ENCODE peak calls at places on chromosomes 3 and 15, in seven cellular contexts. T is HCT116, B is K562, I is GM12878, X is HepG2, G is SK-N-SH, R is H1. A is an unnamed sample. For H3K4me1, the result is how much of the 10 kb centered on the place peaks cover.

GRCh38 chr15:48541659-48542334 is 103.7 kb downstream of the FBN1 start:
- DNase-seq in T (no peak), B (no peak), I (peak), X (no peak), G (peak), R (no peak), A (no peak)

GRCh38 chr3:12973827-12974226 is 99.4 kb downstream of the IQSEC1 start:
- DNase-seq in T (no peak), B (no peak), I (no peak), X (no peak), G (no peak), R (no peak), A (no peak)

GRCh38 chr15:74780983-74781672 is 752 bp upstream of the CSK start:
- DNase-seq in T (no peak), B (no peak), I (no peak), X (no peak), G (no peak), R (no peak), A (no peak)

GRCh38 chr15:79035111-79035601 is 55.4 kb downstream of the RASGRF1 start:
- DNase-seq in T (no peak), B (no peak), I (peak), X (no peak), G (peak), R (no peak), A (no peak)

GRCh38 chr3:96059301-96059700 is 755.1 kb upstream of the EPHA6 start:
- DNase-seq in T (no peak), B (no peak), I (no peak), X (no peak), G (no peak), R (no peak), A (no peak)

GRCh38 chr3:139672247-139672646 is 5.5 kb downstream of the NMNAT3 start:
- DNase-seq in T (no peak), B (no peak), I (no peak), X (no peak), G (no peak), R (no peak), A (no peak)

GRCh38 chr3:58434170-58434507 is 507 bp upstream of the PDHB start:
- DNase-seq in T (no peak), B (no peak), I (no peak), X (no peak), G (no peak), R (no peak), A (no peak)

GRCh38 chr3:153513236-153513635 is 351.2 kb downstream of the RAP2B start:
- DNase-seq in T (peak), B (no peak), I (no peak), X (peak), G (no peak), R (peak), A (peak)

GRCh38 chr3:100506355-100506754 is 13.9 kb downstream of the TMEM45A start:
- DNase-seq in T (no peak), B (no peak), I (no peak), X (no peak), G (no peak), R (no peak), A (no peak)

GRCh38 chr3:123053107-123053506 is 13.7 kb upstream of the PDIA5 start:
- DNase-seq in T (no peak), B (no peak), I (no peak), X (no peak), G (no peak), R (no peak), A (no peak)

GRCh38 chr15:41125950-41126642 is 10.0 kb upstream of the INO80 start:
- DNase-seq in T (peak), B (no peak), I (no peak), X (peak), G (no peak), R (no peak), A (no peak)

GRCh38 chr15:40008061-40008460 is 30.9 kb downstream of the SRP14 start:
- DNase-seq in T (no peak), B (no peak), I (no peak), X (no peak), G (no peak), R (no peak), A (no peak)

GRCh38 chr15:76285241-76285825 is 25.9 kb downstream of the ETFA start:
- DNase-seq in T (no peak), B (peak), I (no peak), X (peak), G (peak), R (no peak), A (no peak)

GRCh38 chr15:69997701-69998273 is 99.9 kb downstream of the TLE3 start:
- DNase-seq in T (peak), B (no peak), I (no peak), X (no peak), G (no peak), R (no peak), A (no peak)

GRCh38 chr3:197028711-197029510 is 706 bp downstream of the MELTF start:
- DNase-seq in T (no peak), B (peak), I (no peak), X (no peak), G (peak), R (no peak), A (no peak)

GRCh38 chr3:42376397-42376798 is 34.0 kb downstream of the LYZL4 start:
- DNase-seq in T (peak), B (no peak), I (no peak), X (no peak), G (no peak), R (no peak), A (no peak)

GRCh38 chr15:91909111-91909510 is 55.6 kb downstream of the SLCO3A1 start:
- DNase-seq in T (no peak), B (no peak), I (no peak), X (no peak), G (no peak), R (no peak), A (no peak)

GRCh38 chr3:156253150-156253549 is 132.8 kb downstream of the KCNAB1 start:
- DNase-seq in T (no peak), B (no peak), I (no peak), X (no peak), G (no peak), R (no peak), A (no peak)

GRCh38 chr3:72896996-72897757 is 9.3 kb downstream of the GXYLT2 start:
- DNase-seq in T (no peak), B (no peak), I (no peak), X (no peak), G (peak), R (no peak), A (no peak)

GRCh38 chr3:152971880-152972279 is 136.9 kb downstream of the P2RY1 start:
- DNase-seq in T (no peak), B (no peak), I (no peak), X (no peak), G (no peak), R (no peak), A (no peak)

GRCh38 chr3:60989893-60990740 is 261.1 kb downstream of the FHIT start:
- DNase-seq in T (no peak), B (no peak), I (no peak), X (no peak), G (no peak), R (no peak), A (no peak)

GRCh38 chr3:136055491-136055890 is 90.0 kb downstream of the PPP2R3A start:
- DNase-seq in T (no peak), B (no peak), I (no peak), X (no peak), G (no peak), R (no peak), A (no peak)

GRCh38 chr15:90872481-90873184 is 4.2 kb downstream of the FURIN start:
- DNase-seq in T (no peak), B (peak), I (no peak), X (peak), G (peak), R (no peak), A (no peak)

GRCh38 chr3:136818851-136819783 is at the start of gene SLC35G2:
- DNase-seq in T (no peak), B (peak), I (no peak), X (peak), G (peak), R (no peak), A (no peak)

GRCh38 chr3:114829786-114830185 is 317.3 kb downstream of the ZBTB20 start:
- DNase-seq in T (no peak), B (no peak), I (no peak), X (no peak), G (no peak), R (no peak), A (no peak)

GRCh38 chr3:63900459-63900858 is 11.7 kb downstream of the SCAANT1 start:
- DNase-seq in T (no peak), B (no peak), I (no peak), X (no peak), G (peak), R (no peak), A (no peak)

GRCh38 chr3:152707314-152707713 is 127.6 kb upstream of the P2RY1 start:
- DNase-seq in T (no peak), B (no peak), I (no peak), X (no peak), G (peak), R (no peak), A (no peak)

GRCh38 chr3:66577804-66578203 is 77.0 kb upstream of the LRIG1 start:
- DNase-seq in T (no peak), B (no peak), I (no peak), X (no peak), G (no peak), R (no peak), A (no peak)

GRCh38 chr3:66572090-66572632 is 71.3 kb upstream of the LRIG1 start:
- DNase-seq in T (no peak), B (no peak), I (no peak), X (no peak), G (no peak), R (no peak), A (no peak)

GRCh38 chr3:66574091-66574490 is 73.3 kb upstream of the LRIG1 start:
- DNase-seq in T (no peak), B (no peak), I (no peak), X (no peak), G (no peak), R (no peak), A (no peak)

DNA sequence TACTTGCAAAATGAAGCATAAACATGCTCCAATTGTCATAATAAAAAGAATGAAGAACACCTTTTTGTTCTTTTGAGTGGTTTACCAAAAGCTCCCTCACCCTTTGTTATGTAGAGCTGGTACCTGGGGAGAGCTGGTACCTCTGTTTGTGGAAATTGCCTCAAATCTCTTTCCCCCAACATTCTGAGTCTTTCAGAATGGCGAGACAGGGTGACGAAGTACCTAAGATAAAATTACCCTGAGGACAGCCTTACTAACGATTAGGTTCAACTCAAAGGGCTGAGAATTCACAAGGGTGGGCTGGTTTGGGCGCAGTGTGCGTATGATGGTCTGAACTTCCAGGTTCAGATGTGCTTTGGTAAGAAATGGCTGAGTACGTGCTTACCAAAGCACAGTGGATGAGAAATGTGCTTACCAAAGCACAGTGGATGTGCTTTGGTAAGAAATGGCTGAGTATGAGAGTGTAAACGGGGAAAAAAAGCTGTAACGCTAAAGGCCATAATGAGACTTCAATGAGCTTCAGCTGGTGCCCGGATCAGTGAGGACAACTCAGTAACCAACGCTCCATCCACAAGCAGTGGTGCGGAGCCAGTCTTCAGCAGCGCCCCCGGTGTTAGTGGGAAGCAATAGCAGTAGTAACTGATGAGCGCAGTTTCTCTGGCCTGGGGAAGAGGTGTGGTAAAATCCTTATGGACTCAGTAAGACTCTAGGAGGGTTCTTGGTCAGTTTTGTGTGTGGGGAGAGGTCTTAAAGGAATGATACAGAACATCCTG is 72.3 kb upstream of the LRIG1 start:
- DNase-seq in T (peak), B (no peak), I (no peak), X (peak), G (peak), R (peak), A (peak)
- TF ChIP-seq YY1 in T (no peak), B (no peak), I (no peak), X (no peak), G (no peak), R (peak), A (no peak)

DNA sequence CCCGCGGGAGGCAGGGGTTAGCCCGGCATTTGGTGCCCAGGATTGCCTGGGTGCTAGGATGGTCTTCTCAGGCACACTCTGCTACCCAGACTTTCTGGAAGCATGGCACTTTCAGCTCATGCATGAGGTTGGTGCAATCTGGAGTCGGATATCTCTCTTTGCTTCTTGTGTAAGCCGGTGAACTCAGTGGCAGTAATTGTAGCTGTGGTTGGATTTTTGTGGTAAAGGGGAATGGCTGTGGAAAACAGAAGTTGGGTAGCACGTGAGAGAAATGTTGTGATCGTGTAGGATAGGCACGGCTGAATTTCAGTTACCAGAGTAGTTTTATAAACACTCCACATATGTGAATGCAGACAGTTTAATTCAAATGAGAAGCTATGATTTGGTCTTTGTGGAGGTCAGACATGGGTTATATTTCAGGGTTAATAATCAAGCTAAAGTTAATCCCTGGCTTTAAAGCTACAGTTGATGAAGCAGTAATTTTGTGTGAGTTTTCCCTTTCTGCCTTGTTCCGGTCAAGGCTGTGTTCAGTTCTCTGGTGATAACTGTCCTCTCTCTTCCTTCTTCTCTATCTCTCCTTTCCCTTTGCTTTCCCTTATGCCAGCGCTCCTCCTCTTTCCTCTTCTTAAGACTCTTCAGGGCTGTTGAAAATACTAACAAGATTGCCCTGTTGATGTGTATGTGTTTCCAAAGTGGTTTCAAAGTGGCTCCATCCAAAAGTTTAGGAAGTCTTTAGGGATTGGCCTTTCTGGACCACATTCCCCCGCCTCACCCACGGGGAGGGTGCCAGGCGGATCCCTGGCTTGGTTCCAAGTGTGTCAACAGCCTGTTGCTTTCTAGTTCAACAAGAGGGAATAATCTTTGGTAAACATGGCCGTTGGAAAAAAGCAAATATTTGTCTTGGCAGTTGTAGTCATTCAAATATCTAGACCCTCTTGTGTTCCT is 404.6 kb upstream of the C2CD4B start:
- DNase-seq in T (no peak), B (no peak), I (no peak), X (peak), G (peak), R (no peak), A (no peak)
- H3K4me3 ChIP-seq in T (no peak), B (no peak), I (no peak), X (no peak), G (no peak), R (no peak), A (no peak)

GRCh38 chr3:127763816-127764215 is 58.5 kb downstream of the MGLL start:
- DNase-seq in T (no peak), B (no peak), I (no peak), X (no peak), G (no peak), R (no peak), A (no peak)

GRCh38 chr3:127762787-127763105 is 59.6 kb downstream of the MGLL start:
- DNase-seq in T (no peak), B (no peak), I (no peak), X (no peak), G (no peak), R (no peak), A (no peak)

GRCh38 chr3:127764301-127764700 is 58.0 kb downstream of the MGLL start:
- DNase-seq in T (no peak), B (no peak), I (no peak), X (no peak), G (no peak), R (no peak), A (no peak)

GRCh38 chr3:127763337-127763736 is 59.0 kb downstream of the MGLL start:
- DNase-seq in T (no peak), B (no peak), I (no peak), X (no peak), G (no peak), R (no peak), A (no peak)

GRCh38 chr3:127764841-127765362 is 57.4 kb downstream of the MGLL start:
- DNase-seq in T (no peak), B (no peak), I (peak), X (no peak), G (no peak), R (no peak), A (no peak)
- H3K4me1 ChIP-seq in T (under half), B (under half), I (half or more), X (under half), G (under half), R (under half), A (under half)

GRCh38 chr15:80745888-80746287 is 33.3 kb upstream of the CEMIP start:
- DNase-seq in T (no peak), B (no peak), I (no peak), X (no peak), G (no peak), R (no peak), A (no peak)
- TF ChIP-seq YY1 in T (no peak), B (no peak), I (no peak), X (no peak), G (no peak), R (no peak), A (no peak)

GRCh38 chr3:132284006-132284405 is 33.2 kb upstream of the ACP3 start:
- DNase-seq in T (no peak), B (no peak), I (no peak), X (no peak), G (no peak), R (no peak), A (no peak)
- H3K4me3 ChIP-seq in T (no peak), B (no peak), I (no peak), X (no peak), G (no peak), R (no peak), A (no peak)

DNA sequence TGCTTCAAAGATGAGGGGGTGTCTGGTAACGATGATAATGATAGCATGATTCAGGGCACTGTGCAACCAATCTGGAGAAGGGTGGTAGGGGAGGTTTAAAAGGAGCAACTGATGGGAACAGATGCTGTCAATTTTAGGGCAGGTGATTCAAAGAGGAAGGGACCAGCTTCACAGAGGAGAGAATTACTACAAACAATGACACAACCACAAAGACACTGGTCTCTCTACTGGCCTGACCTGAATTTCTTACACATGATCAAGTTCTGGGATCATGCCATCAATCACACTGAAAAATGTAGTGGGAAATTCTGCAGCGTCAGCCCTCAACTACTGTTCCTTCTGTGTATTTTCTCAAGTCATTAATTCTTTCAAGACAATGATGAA is 2.6 kb upstream of the CDV3 start:
- DNase-seq in T (no peak), B (no peak), I (no peak), X (no peak), G (no peak), R (no peak), A (no peak)
- H3K4me1 ChIP-seq in T (half or more), B (under half), I (under half), X (half or more), G (under half), R (under half), A (under half)

A was measured in NT2/D1.